ENCODE peak calls at places on chromosomes 1 and 21, in five cellular contexts. I is H9, D is neuronal stem cell, U is H1, G is trophoblast cell. W is an unnamed sample. For H3K4me1, the result is how much of the 10 kb centered on the place peaks cover.

GRCh38 chr1:100785399-100786082 is 66.0 kb downstream of the VCAM1 start:
- DNase-seq in I (no peak), D (no peak), U (no peak), G (no peak), W (peak)

GRCh38 chr1:108742268-108742667 is 4.2 kb upstream of the STXBP3 start:
- DNase-seq in I (no peak), D (no peak), U (no peak), G (no peak), W (no peak)

GRCh38 chr1:182927693-182928433 is 25.1 kb downstream of the SHCBP1L start:
- DNase-seq in I (no peak), D (no peak), U (no peak), G (no peak), W (no peak)

GRCh38 chr1:15974855-15975254 is 1.0 kb downstream of the ZBTB17 start:
- DNase-seq in I (no peak), D (no peak), U (no peak), G (no peak), W (peak)

GRCh38 chr1:192977089-192977706 is 82.0 kb downstream of the UCHL5 start:
- DNase-seq in I (no peak), D (no peak), U (no peak), G (no peak), W (no peak)

GRCh38 chr1:197674286-197674685 is 101.0 kb downstream of the DENND1B start:
- DNase-seq in I (peak), D (peak), U (no peak), G (no peak), W (no peak)

GRCh38 chr1:100463809-100464424 is 74.0 kb upstream of the GPR88 start:
- DNase-seq in I (peak), D (peak), U (no peak), G (peak), W (peak)

GRCh38 chr1:173267453-173267945 is 60.4 kb upstream of the TNFSF4 start:
- DNase-seq in I (no peak), D (no peak), U (no peak), G (no peak), W (peak)

GRCh38 chr1:116311756-116312691 is 61.0 kb upstream of the ATP1A1 start:
- DNase-seq in I (no peak), D (peak), U (no peak), G (peak), W (no peak)

GRCh38 chr1:179529482-179529881 is 46.3 kb downstream of the NPHS2 start:
- DNase-seq in I (peak), D (no peak), U (no peak), G (no peak), W (no peak)

GRCh38 chr1:154557939-154558609 is 388 bp downstream of the UBE2Q1 start:
- DNase-seq in I (no peak), D (no peak), U (peak), G (peak), W (peak)

GRCh38 chr1:173210273-173210672 is 3.1 kb upstream of the TNFSF4 start:
- DNase-seq in I (no peak), D (no peak), U (no peak), G (no peak), W (no peak)

GRCh38 chr1:60875139-60875538 is 207.2 kb upstream of the NFIA start:
- DNase-seq in I (no peak), D (no peak), U (no peak), G (peak), W (no peak)

GRCh38 chr21:38945536-38946245 is 140.0 kb downstream of the ETS2 start:
- DNase-seq in I (peak), D (peak), U (peak), G (no peak), W (peak)

GRCh38 chr1:56787330-56787729 is 31.9 kb downstream of the FYB2 start:
- DNase-seq in I (no peak), D (no peak), U (no peak), G (no peak), W (no peak)

GRCh38 chr1:169890761-169891538 is 2.7 kb downstream of the SCYL3 start:
- DNase-seq in I (no peak), D (no peak), U (no peak), G (peak), W (peak)

GRCh38 chr1:203649551-203650011 is 22.9 kb downstream of the ATP2B4 start:
- DNase-seq in I (no peak), D (no peak), U (no peak), G (peak), W (peak)

GRCh38 chr1:203645996-203646395 is 19.4 kb downstream of the ATP2B4 start:
- DNase-seq in I (no peak), D (no peak), U (no peak), G (peak), W (peak)

GRCh38 chr1:203648281-203648680 is 21.6 kb downstream of the ATP2B4 start:
- DNase-seq in I (no peak), D (no peak), U (no peak), G (no peak), W (no peak)

GRCh38 chr1:203652718-203653461 is 26.3 kb downstream of the ATP2B4 start:
- DNase-seq in I (no peak), D (no peak), U (no peak), G (no peak), W (peak)

GRCh38 chr1:203650012-203650836 is 23.6 kb downstream of the ATP2B4 start:
- DNase-seq in I (peak), D (no peak), U (peak), G (peak), W (peak)
- H3K27ac ChIP-seq in I (no peak), D (no peak), U (peak), G (peak), W (peak)

DNA sequence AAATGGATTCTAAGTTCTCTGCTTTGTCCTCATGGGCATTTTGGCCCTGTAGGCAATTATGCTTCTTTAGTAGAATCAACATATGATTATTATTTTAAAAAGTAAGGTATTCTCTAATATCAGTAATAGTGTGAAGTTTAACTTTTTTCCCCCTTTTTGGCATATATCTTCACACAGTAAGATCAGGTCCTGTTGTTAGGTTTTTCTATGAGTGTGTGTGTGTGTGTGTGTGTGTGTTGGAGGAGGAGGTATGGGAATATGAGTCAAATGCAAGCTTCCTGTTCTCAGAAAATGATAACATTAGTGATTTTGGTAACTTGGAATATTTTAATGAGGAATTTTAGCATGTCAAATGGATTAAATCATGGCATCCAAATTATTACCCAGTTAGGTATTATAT is 65.7 kb upstream of the BCL10 start:
- DNase-seq in I (no peak), D (no peak), U (no peak), G (no peak), W (no peak)
- H2BK12ac ChIP-seq in I (no peak), D (no peak), U (no peak), G (no peak), W (no peak)

DNA sequence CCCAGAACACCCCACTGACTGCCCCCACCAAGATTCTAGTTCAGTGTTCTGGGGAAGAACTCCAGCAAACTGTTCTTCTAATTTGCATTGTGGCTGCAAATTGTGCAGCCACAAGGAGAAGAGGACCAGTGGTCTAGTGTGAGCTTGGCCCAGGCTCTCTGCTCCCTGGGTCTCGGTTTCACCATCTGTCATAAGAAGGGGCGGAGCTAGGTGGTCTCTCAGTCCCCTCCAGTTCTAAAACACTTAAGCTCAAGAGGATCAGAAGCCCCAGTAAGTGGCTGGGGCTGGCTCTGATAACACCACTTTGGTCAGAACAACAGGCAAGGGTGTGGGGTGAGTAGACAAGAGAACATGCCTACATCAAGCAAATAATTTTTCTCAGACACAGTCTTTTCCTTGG is 99.9 kb downstream of the BEND5 start:
- DNase-seq in I (no peak), D (no peak), U (no peak), G (no peak), W (no peak)
- H3K4me1 ChIP-seq in I (under half), D (under half), U (under half), G (under half), W (under half)

DNA sequence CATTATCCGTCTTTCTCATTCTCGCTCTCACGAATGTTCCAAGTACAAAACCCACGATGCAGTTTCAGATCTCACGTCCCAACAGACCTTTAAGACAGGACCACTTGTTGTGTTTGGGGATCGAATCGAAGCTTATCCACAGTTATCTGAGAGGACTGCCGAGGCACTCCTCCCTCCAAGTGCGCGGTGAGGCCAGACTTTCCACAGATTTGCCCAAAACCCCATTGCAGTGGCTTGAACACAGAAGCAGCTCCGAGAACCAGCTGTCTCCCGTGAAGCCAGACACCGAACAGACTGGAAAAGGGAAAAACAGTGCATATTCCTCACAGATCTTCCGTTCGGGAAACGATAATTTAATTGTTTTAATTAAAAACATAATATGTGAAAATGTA is 46.5 kb upstream of the COL6A2 start:
- DNase-seq in I (no peak), D (no peak), U (no peak), G (no peak), W (no peak)
- H3K27ac ChIP-seq in I (no peak), D (no peak), U (no peak), G (no peak), W (no peak)

GRCh38 chr1:47401761-47402160 is 14.3 kb upstream of the FOXE3 start:
- DNase-seq in I (no peak), D (no peak), U (no peak), G (no peak), W (no peak)
- H2BK12ac ChIP-seq in I (no peak), D (no peak), U (no peak), G (no peak), W (no peak)

GRCh38 chr1:94276900-94277581 is 39.7 kb upstream of the ARHGAP29 start:
- DNase-seq in I (no peak), D (no peak), U (no peak), G (no peak), W (no peak)
- H3K4me1 ChIP-seq in I (under half), D (under half), U (under half), G (under half), W (under half)

GRCh38 chr1:20136249-20136648 is 2.9 kb upstream of the PLA2G2F start:
- DNase-seq in I (no peak), D (no peak), U (no peak), G (no peak), W (no peak)
- H3K27ac ChIP-seq in I (no peak), D (no peak), U (no peak), G (no peak), W (no peak)

GRCh38 chr1:209341689-209342420 is 241.7 kb upstream of the CAMK1G start:
- DNase-seq in I (no peak), D (no peak), U (no peak), G (no peak), W (no peak)
- H2BK12ac ChIP-seq in I (no peak), D (no peak), U (no peak), G (peak), W (no peak)

GRCh38 chr1:12067900-12068821 is 5.1 kb downstream of the TNFRSF8 start:
- DNase-seq in I (peak), D (no peak), U (peak), G (peak), W (peak)
- H3K4me1 ChIP-seq in I (under half), D (under half), U (under half), G (under half), W (under half)

GRCh38 chr1:78141522-78142231 is 95.9 kb downstream of the GIPC2 start:
- DNase-seq in I (no peak), D (no peak), U (no peak), G (no peak), W (no peak)
- H3K27ac ChIP-seq in I (no peak), D (no peak), U (no peak), G (no peak), W (no peak)